ENCODE peak calls at places on chromosomes 6 and 20, in eight cellular contexts. C is psoas muscle; L is thoracic aorta; U is CD8-positive, alpha-beta memory T cell; R is CD4-positive, alpha-beta memory T cell; P is left ventricle myocardium inferior; S is tibial artery; T is heart right ventricle. I is an unnamed sample. For H3K4me1, the result is how much of the 10 kb centered on the place peaks cover.

GRCh38 chr6:84304881-84305280 is 77.4 kb upstream of the CEP162 start:
- DNase-seq in C (no peak), L (no peak), U (no peak), R (no peak), P (no peak), S (no peak), T (no peak), I (no peak)

GRCh38 chr6:111711476-111711875 is 105.8 kb upstream of the TRAF3IP2 start:
- DNase-seq in C (peak), L (no peak), U (no peak), R (no peak), P (peak), S (no peak), T (peak), I (no peak)

GRCh38 chr20:38179846-38180245 is 14.8 kb upstream of the TGM2 start:
- DNase-seq in C (no peak), L (no peak), U (no peak), R (no peak), P (no peak), S (no peak), T (no peak), I (no peak)

GRCh38 chr20:58140787-58141396 is 87.6 kb downstream of the ANKRD60 start:
- DNase-seq in C (no peak), L (no peak), U (no peak), R (no peak), P (no peak), S (no peak), T (no peak), I (no peak)

GRCh38 chr6:45584127-45584526 is 206.4 kb upstream of the SUPT3H start:
- DNase-seq in C (no peak), L (no peak), U (peak), R (peak), P (no peak), S (no peak), T (no peak), I (no peak)

GRCh38 chr6:148803979-148804378 is 57.1 kb downstream of the UST start:
- DNase-seq in C (no peak), L (no peak), U (no peak), R (no peak), P (no peak), S (no peak), T (no peak), I (no peak)

GRCh38 chr6:87198496-87198895 is 43.1 kb downstream of the ZNF292 start:
- DNase-seq in C (no peak), L (no peak), U (no peak), R (no peak), P (no peak), S (no peak), T (no peak), I (no peak)

GRCh38 chr6:39189131-39189530 is 40.1 kb downstream of the KCNK5 start:
- DNase-seq in C (no peak), L (no peak), U (no peak), R (no peak), P (no peak), S (no peak), T (no peak), I (no peak)

DNA sequence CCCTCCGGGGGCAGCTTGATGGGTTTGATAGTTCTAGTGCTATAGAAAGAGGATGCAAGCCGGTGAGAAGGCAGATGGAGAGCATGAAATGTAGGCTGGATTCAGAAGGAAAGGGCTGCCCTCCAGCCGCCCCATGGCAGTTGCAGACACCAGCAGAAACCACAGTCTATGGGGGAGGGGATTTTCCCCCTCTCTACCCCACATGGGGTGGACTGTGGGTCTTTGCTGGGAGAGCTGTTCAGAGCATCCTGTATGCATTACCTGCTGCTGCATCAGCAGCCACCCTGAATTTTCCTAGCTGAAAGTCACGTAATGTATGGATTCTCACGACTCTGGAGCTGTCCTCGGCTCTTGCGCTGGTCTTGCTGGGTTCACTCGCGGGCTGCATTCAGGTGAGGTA is 48.8 kb upstream of the CST5 start:
- DNase-seq in C (no peak), L (no peak), U (no peak), R (no peak), P (no peak), S (no peak), T (no peak), I (no peak)
- H3K27ac ChIP-seq in C (no peak), L (no peak), U (no peak), R (no peak), P (no peak), S (no peak), T (no peak), I (no peak)

DNA sequence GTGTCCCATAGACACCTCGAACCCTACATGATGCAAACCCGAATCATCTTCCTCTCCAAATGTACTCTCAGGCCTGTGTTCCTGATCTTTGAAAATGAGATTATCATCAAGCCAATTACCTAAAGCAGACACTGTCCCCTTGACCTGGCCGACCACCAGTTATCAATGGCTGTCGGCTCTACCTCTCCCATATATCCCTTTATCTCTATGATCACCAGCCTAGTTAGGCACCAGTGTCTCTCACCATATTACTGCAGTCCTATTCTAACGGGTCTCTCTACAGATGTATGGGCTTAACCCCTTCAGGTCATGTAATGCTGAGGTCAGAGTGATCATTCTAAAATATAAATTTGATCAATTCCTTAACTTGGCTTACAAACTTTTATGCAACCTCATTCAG is 234.9 kb upstream of the MARCKS start:
- DNase-seq in C (no peak), L (no peak), U (no peak), R (no peak), P (no peak), S (no peak), T (no peak), I (no peak)
- H3K4me1 ChIP-seq in C (under half), L (under half), U (under half), R (under half), P (under half), S (under half), T (under half), I (under half)

GRCh38 chr6:32216292-32216691 is 7.6 kb downstream of the NOTCH4 start:
- DNase-seq in C (no peak), L (no peak), U (no peak), R (no peak), P (no peak), S (no peak), T (no peak), I (no peak)

GRCh38 chr6:32220021-32220420 is 3.8 kb downstream of the NOTCH4 start:
- DNase-seq in C (no peak), L (no peak), U (no peak), R (no peak), P (no peak), S (no peak), T (no peak), I (no peak)

GRCh38 chr6:32216998-32217397 is 6.9 kb downstream of the NOTCH4 start:
- DNase-seq in C (no peak), L (no peak), U (no peak), R (no peak), P (no peak), S (no peak), T (no peak), I (no peak)

GRCh38 chr6:32215617-32216016 is 8.2 kb downstream of the NOTCH4 start:
- DNase-seq in C (no peak), L (no peak), U (no peak), R (no peak), P (no peak), S (no peak), T (no peak), I (no peak)

DNA sequence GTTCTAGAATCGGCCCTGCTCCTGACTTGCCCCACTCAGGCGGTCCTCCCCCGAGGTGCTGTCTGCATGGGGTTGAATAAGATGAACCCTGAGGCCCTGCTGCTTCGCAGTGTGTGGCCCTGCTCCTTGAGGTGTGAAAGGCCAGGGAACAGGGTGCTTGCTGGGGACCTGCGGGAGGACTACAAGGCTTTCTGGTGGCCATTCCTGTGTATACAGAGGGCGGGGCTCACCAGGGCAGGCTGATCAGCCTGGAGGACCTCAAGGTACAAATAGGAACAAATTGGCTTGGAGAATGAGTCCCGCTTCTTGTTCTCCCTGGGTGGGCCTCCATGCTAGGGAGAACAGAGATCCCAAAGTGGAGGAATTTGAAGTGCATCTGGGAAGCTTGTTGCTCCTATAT is 5.7 kb downstream of the NOTCH4 start:
- DNase-seq in C (no peak), L (no peak), U (no peak), R (no peak), P (no peak), S (no peak), T (no peak), I (no peak)
- H3K27ac ChIP-seq in C (no peak), L (no peak), U (no peak), R (no peak), P (no peak), S (no peak), T (no peak), I (no peak)

DNA sequence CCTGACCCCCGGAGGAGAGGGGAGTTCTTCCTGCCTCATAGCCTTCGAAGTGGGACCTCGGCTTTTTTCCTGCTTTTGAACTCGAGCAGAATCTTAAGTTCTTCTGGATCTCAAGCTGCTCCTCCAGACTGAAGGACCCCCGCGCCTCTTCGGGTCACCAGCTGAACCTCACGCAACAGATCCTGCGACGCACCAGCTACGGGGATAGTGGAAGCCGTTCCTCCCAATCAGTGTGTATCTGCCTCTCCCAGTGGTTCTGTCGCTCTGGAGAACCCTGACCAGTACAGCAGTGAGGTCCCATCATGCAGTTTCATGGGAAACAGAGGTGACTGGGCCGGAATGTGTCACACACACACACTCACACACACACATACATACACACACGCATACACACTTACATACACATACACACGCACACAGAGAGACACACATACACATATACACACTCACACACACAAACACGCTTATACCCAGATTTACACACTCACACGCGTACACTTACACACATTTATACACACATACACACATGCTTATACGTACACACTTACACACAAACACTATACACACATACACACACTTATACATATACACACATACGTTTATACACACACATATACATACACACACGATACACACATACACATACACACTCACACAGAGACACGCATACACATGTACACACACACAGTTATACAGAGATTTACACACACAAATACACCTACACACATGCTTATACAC is 170.0 kb downstream of the TTLL2 start:
- DNase-seq in C (no peak), L (no peak), U (no peak), R (no peak), P (no peak), S (no peak), T (no peak), I (no peak)
- H3K4me1 ChIP-seq in C (under half), L (under half), U (under half), R (under half), P (under half), S (under half), T (under half), I (under half)

GRCh38 chr6:25388776-25389175 is 109.6 kb downstream of the CARMIL1 start:
- DNase-seq in C (no peak), L (no peak), U (no peak), R (no peak), P (no peak), S (no peak), T (no peak), I (no peak)

GRCh38 chr6:25387483-25387882 is 108.3 kb downstream of the CARMIL1 start:
- DNase-seq in C (no peak), L (no peak), U (no peak), R (no peak), P (no peak), S (no peak), T (no peak), I (no peak)

GRCh38 chr6:25392372-25392771 is 113.2 kb downstream of the CARMIL1 start:
- DNase-seq in C (no peak), L (no peak), U (no peak), R (no peak), P (no peak), S (no peak), T (no peak), I (no peak)

GRCh38 chr6:25387921-25388320 is 108.7 kb downstream of the CARMIL1 start:
- DNase-seq in C (no peak), L (no peak), U (no peak), R (no peak), P (no peak), S (no peak), T (no peak), I (no peak)

DNA sequence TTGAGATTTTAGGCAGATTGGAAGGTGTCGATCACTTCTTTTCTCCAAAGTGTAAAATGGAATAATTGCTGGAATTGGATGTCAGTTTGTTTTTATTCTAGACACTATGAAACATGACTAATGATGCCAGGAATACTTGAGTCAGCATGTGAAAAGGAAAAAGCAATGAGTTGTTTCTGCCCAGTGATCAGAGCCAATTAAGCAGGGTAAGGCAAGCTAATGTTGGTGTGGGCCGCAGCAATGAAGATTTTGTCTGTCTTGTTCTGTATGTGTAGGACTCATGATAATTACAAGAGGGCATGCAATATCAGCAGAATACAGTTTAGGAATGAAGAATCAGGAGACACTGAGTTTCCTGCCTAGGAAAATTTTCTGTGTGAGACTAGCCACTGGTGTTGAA is 110.3 kb downstream of the CARMIL1 start:
- DNase-seq in C (no peak), L (no peak), U (no peak), R (no peak), P (no peak), S (no peak), T (no peak), I (no peak)
- H3K27ac ChIP-seq in C (no peak), L (no peak), U (no peak), R (no peak), P (no peak), S (no peak), T (no peak), I (no peak)

GRCh38 chr20:45997187-45997586 is 11.5 kb upstream of the MMP9 start:
- DNase-seq in C (no peak), L (no peak), U (no peak), R (no peak), P (no peak), S (no peak), T (no peak), I (no peak)
- H3K4me1 ChIP-seq in C (under half), L (under half), U (half or more), R (half or more), P (under half), S (under half), T (under half), I (under half)

DNA sequence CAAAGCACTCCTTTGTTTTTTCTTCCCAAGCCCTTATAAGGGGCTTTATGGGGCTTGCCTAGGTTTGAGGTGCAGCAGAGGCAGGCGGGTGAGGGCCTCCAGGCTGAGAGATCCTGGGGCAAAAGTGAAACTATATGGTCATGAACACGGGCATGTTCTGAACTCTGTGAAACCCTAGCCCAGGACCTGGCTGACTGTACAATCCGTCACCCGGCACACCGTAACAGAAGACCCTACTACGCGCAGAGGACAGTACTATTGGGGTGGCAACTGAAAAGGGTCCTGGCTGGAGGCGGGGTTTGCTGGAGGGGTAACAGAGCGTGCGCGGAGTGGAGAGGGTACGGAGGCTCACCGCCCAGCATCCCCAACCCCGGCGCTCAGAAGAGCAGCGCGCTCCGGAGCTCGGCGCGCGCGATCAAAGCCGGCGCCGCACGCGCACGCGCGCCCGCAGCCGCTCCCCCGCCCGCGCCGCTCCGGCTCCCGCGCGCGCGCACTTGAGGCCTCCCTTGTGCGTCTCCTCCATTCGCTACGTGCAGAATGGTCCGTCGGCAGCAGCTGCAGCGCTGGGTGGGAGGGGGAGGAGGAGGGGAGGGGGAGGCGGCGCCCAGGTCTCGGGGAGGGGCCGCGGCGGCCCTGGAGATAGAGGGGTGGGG is 54.2 kb downstream of the MRPL14 start:
- DNase-seq in C (peak), L (peak), U (peak), R (peak), P (peak), S (peak), T (peak), I (peak)
- H3K27ac ChIP-seq in C (peak), L (peak), U (peak), R (no peak), P (peak), S (peak), T (peak), I (peak)

GRCh38 chr6:75327807-75328206 is 43.2 kb upstream of the TMEM30A start:
- DNase-seq in C (no peak), L (no peak), U (no peak), R (no peak), P (no peak), S (no peak), T (no peak), I (no peak)

GRCh38 chr6:75329703-75330102 is 45.1 kb upstream of the TMEM30A start:
- DNase-seq in C (no peak), L (no peak), U (no peak), R (no peak), P (no peak), S (no peak), T (no peak), I (no peak)

GRCh38 chr6:75333811-75334210 is 49.2 kb upstream of the TMEM30A start:
- DNase-seq in C (no peak), L (no peak), U (no peak), R (no peak), P (no peak), S (no peak), T (no peak), I (no peak)

GRCh38 chr6:75334266-75335040 is 49.9 kb upstream of the TMEM30A start:
- DNase-seq in C (no peak), L (no peak), U (no peak), R (no peak), P (no peak), S (no peak), T (peak), I (no peak)

DNA sequence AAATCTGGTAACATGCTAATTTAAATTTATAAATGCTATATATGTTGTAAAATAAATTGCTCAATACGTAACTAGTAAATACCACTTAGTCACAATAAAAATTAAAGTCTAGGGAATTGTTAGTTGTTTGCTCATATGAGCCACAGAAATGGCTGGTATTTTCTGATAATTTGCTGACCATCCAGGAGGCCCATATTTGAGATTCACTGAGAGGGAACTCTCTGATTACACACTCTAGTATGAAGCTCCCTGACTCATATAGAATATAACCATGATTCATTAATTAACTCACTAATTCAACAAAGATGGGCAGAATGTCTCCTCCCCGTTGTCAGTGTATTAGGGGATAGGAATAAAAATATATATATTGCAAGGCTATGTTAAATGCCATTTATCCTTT is 46.5 kb upstream of the TMEM30A start:
- DNase-seq in C (no peak), L (no peak), U (no peak), R (no peak), P (no peak), S (no peak), T (no peak), I (no peak)
- H3K4me1 ChIP-seq in C (under half), L (under half), U (under half), R (under half), P (under half), S (under half), T (under half), I (under half)

GRCh38 chr20:16752082-16752481 is 3.9 kb downstream of the OTOR start:
- DNase-seq in C (no peak), L (no peak), U (no peak), R (no peak), P (no peak), S (no peak), T (no peak), I (no peak)
- H3K27ac ChIP-seq in C (no peak), L (no peak), U (no peak), R (no peak), P (no peak), S (no peak), T (no peak), I (no peak)

GRCh38 chr20:23415958-23416583 is 5.2 kb downstream of the NAPB start:
- DNase-seq in C (no peak), L (no peak), U (peak), R (no peak), P (no peak), S (no peak), T (no peak), I (no peak)
- H3K4me1 ChIP-seq in C (half or more), L (under half), U (under half), R (under half), P (half or more), S (under half), T (under half), I (under half)

I was measured in naive thymus-derived CD4-positive, alpha-beta T cell.